ENCODE peak calls at places on chromosomes 6 and 20, in four cellular contexts. R is aorta, J is psoas muscle, Q is pancreas. G is an unnamed sample.
A peak's percentile ranks its signal among the peaks of the same experiment; 100 is the strongest.

GRCh38 chr6:105991561-105992314 is 94.4 kb upstream of the PRDM1 start:
- DNase-seq in R (no peak), Q (no peak), J (no peak), G (no peak)

GRCh38 chr20:34945315-34946077 is 10.1 kb downstream of the GSS start:
- DNase-seq in Q (no peak), R (no peak), J (no peak), G (no peak)

GRCh38 chr6:496649-497048 is 105.1 kb downstream of the IRF4 start:
- DNase-seq in Q (no peak), R (no peak), J (no peak), G (no peak)

GRCh38 chr6:113651120-113651519 is 206.0 kb upstream of the MARCKS start:
- DNase-seq in R (no peak), Q (no peak), J (no peak), G (no peak)

GRCh38 chr20:58719971-58720371 is 27.4 kb downstream of the NPEPL1 start:
- DNase-seq in J (no peak), R (peak; percentile 33), Q (no peak), G (no peak)

GRCh38 chr6:30981942-30982772 is 1.4 kb upstream of the MUC21 start:
- DNase-seq in R (no peak), J (no peak), Q (peak; percentile 64), G (no peak)

GRCh38 chr6:27630727-27631613 is 158.1 kb upstream of the ZNF184 start:
- DNase-seq in J (no peak), R (no peak), Q (peak; percentile 21), G (no peak)

GRCh38 chr6:14375940-14376339 is 258.4 kb downstream of the CD83 start:
- DNase-seq in Q (no peak), R (no peak), J (no peak), G (no peak)

GRCh38 chr6:41705996-41706835 is 29.2 kb downstream of the TFEB start:
- DNase-seq in Q (peak; percentile 64), R (peak; percentile 94), J (peak; percentile 87), G (peak; percentile 54)

GRCh38 chr6:254011-254410 is 38.3 kb upstream of the DUSP22 start:
- DNase-seq in R (no peak), J (peak; percentile 22), Q (no peak), G (no peak)

GRCh38 chr6:135324531-135324930 is 143.4 kb downstream of the MYB start:
- DNase-seq in R (no peak), Q (no peak), J (no peak), G (no peak)

GRCh38 chr6:135323202-135323668 is 142.1 kb downstream of the MYB start:
- DNase-seq in R (no peak), J (no peak), Q (no peak), G (no peak)

GRCh38 chr6:135323979-135324378 is 142.9 kb downstream of the MYB start:
- DNase-seq in J (no peak), R (no peak), Q (no peak), G (no peak)

GRCh38 chr6:135321012-135321621 is 140.0 kb downstream of the MYB start:
- DNase-seq in R (no peak), J (no peak), Q (no peak), G (no peak)

GRCh38 chr6:135322427-135323201 is 141.5 kb downstream of the MYB start:
- DNase-seq in J (no peak), Q (no peak), R (no peak), G (no peak)
- H3K27ac ChIP-seq in J (no peak overlapping the region), Q (no peak overlapping the region), R (no peak overlapping the region), G (peak overlapping the region; percentile 68)

GRCh38 chr20:63652192-63652980 is 838 bp downstream of the STMN3 start:
- DNase-seq in J (peak; percentile 31), R (peak; percentile 79), Q (no peak), G (no peak)
- H3K4me3 ChIP-seq in J (peak overlapping the region; percentile 62), R (peak overlapping the region; percentile 40), Q (peak overlapping the region; percentile 67), G (peak overlapping the region; percentile 34)

DNA sequence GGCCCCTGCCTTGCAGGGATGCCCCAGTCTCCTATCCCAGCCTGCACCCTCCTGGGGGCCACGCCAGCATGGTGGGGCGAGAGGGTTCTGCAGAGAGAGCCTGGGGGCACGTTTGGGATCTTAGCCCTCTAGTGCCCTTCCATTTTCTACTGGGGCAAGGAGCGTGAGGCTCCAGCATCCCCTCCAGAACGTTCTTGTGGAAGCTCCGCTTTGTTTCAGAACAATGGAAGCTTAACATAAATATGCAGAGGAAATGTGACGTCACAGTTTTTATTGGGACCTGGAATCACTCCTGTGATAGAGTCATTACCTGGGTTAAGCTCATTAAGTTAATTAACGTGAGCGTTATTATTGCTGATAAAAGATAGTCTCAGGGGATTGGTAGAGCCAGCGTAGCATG is 19.6 kb downstream of the BHLHE23 start:
- DNase-seq in J (no peak), Q (no peak), R (no peak), G (no peak)
- H3K27ac ChIP-seq in J (no peak overlapping the region), Q (no peak overlapping the region), R (no peak overlapping the region), G (no peak overlapping the region)

GRCh38 chr6:169158182-169158573 is 95.5 kb downstream of the THBS2 start:
- DNase-seq in J (peak; percentile 64), R (peak; percentile 90), Q (no peak), G (no peak)
- H3K4me3 ChIP-seq in J (no peak overlapping the region), R (no peak overlapping the region), Q (no peak overlapping the region), G (no peak overlapping the region)

GRCh38 chr6:33974471-33974870 is 170.7 kb upstream of the MLN start:
- DNase-seq in R (peak; percentile 12), J (no peak), Q (no peak), G (no peak)
- H3K27ac ChIP-seq in R (no peak overlapping the region), J (no peak overlapping the region), Q (no peak overlapping the region), G (no peak overlapping the region)

GRCh38 chr6:131258816-131259476 is 123.7 kb downstream of the AKAP7 start:
- DNase-seq in Q (no peak), R (no peak), J (no peak), G (no peak)

GRCh38 chr6:131255434-131255833 is 120.2 kb downstream of the AKAP7 start:
- DNase-seq in J (no peak), Q (no peak), R (no peak), G (no peak)

GRCh38 chr6:131255911-131256310 is 120.6 kb downstream of the AKAP7 start:
- DNase-seq in Q (no peak), R (no peak), J (no peak), G (no peak)

GRCh38 chr6:131258010-131258652 is 122.9 kb downstream of the AKAP7 start:
- DNase-seq in R (no peak), Q (no peak), J (no peak), G (no peak)

DNA sequence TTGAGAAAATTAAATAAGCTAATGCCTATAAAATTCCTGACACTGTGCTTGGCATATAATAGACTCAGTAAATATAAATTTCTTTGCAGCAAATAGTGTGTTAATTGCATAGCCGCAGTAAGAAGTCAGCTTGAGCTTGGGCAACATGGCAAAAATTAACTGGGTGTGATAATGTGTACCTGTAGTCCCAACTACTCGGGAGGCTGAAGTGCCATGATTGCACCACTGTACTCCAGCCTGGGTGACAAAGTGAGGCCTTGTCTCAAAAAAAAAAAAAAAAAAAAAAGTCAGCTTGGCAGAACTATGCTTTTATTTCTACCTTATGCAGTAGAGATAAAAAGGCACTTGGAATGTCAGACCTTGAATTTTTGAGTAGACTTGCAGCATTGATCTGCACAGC is 121.8 kb downstream of the AKAP7 start:
- DNase-seq in J (no peak), R (no peak), Q (no peak), G (no peak)
- H3K4me3 ChIP-seq in J (no peak overlapping the region), R (no peak overlapping the region), Q (no peak overlapping the region), G (no peak overlapping the region)

GRCh38 chr20:13874269-13875158 is 89.7 kb downstream of the NDUFAF5 start:
- DNase-seq in J (no peak), Q (no peak), R (no peak), G (no peak)

GRCh38 chr20:13873814-13874213 is 89.0 kb downstream of the NDUFAF5 start:
- DNase-seq in Q (no peak), J (no peak), R (no peak), G (no peak)

GRCh38 chr20:13878600-13878999 is 93.8 kb downstream of the NDUFAF5 start:
- DNase-seq in J (no peak), R (no peak), Q (no peak), G (no peak)

GRCh38 chr20:13877789-13878188 is 93.0 kb downstream of the NDUFAF5 start:
- DNase-seq in Q (no peak), R (no peak), J (no peak), G (no peak)

DNA sequence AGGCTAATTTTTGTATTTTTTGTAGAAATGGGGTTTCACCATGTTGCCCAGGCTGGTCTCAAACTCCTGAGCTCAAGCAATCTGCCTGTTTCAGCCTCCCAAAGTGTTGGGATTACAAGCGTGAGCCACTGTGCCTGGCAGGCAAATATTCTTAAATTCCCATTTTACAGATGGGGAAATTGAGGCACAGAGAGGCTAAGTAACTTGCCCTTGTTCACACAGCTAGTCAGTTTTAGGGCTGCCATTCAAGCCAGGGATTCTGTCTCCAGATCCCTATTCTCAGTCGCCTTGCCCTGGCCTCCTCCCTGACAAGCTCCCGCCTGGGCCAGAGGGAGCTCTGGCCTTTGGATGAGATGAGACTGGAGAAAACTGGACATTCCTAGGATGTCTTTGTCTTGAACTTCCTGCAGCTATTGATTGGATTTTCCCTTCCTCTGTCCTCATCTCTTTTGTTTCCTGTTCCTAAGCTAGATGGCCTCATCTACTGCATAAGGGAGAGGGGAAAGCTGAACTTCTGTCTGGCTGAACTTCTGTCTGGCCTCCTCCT is 90.5 kb downstream of the NDUFAF5 start:
- DNase-seq in R (no peak), Q (no peak), J (no peak), G (no peak)
- H3K27ac ChIP-seq in R (no peak overlapping the region), Q (no peak overlapping the region), J (no peak overlapping the region), G (no peak overlapping the region)

G was measured in CD8-positive, alpha-beta memory T cell.